ENCODE peak calls at places on chromosome 11, in seven cellular contexts. U is K562, S is GM12878, R is GM12891, Z is SK-N-SH, F is HepG2, J is H1. E is an unnamed sample.

GRCh38 chr11:113506461-113506860 is 31.3 kb upstream of the DRD2 start:
- DNase-seq in U (no peak), S (no peak), R (no peak), Z (no peak), F (no peak), J (no peak), E (no peak)

GRCh38 chr11:19493446-19493845 is 219.2 kb upstream of the NAV2 start:
- DNase-seq in U (no peak), S (no peak), R (no peak), Z (no peak), F (no peak), J (no peak), E (no peak)

GRCh38 chr11:69411257-69411924 is 70.1 kb upstream of the LINC01488 start:
- DNase-seq in U (no peak), S (no peak), R (no peak), Z (no peak), F (no peak), J (no peak), E (no peak)

GRCh38 chr11:133937468-133937867 is 19.3 kb downstream of the IGSF9B start:
- DNase-seq in U (no peak), S (no peak), R (no peak), Z (no peak), F (no peak), J (no peak), E (no peak)

GRCh38 chr11:10456519-10456918 is 1.5 kb downstream of the AMPD3 start:
- DNase-seq in U (peak), S (no peak), R (no peak), Z (no peak), F (no peak), J (no peak), E (no peak)

GRCh38 chr11:31118566-31118965 is 251.0 kb downstream of the DCDC1 start:
- DNase-seq in U (no peak), S (no peak), R (no peak), Z (no peak), F (no peak), J (no peak), E (no peak)

GRCh38 chr11:118790357-118791014 is 478 bp downstream of the DDX6 start:
- DNase-seq in U (no peak), S (peak), R (peak), Z (peak), F (peak), J (peak), E (peak)

GRCh38 chr11:36591433-36591832 is 2.9 kb upstream of the IFTAP start:
- DNase-seq in U (no peak), S (no peak), R (no peak), Z (no peak), F (no peak), J (no peak), E (no peak)

GRCh38 chr11:45583981-45584380 is 81.4 kb downstream of the CHST1 start:
- DNase-seq in U (no peak), S (no peak), R (no peak), Z (no peak), F (no peak), J (no peak), E (no peak)

GRCh38 chr11:44754876-44755552 is 28.3 kb downstream of the TSPAN18 start:
- DNase-seq in U (no peak), S (no peak), R (no peak), Z (peak), F (no peak), J (no peak), E (no peak)

GRCh38 chr11:108958446-108959123 is 293.7 kb downstream of the DDX10 start:
- DNase-seq in U (no peak), S (no peak), R (no peak), Z (peak), F (no peak), J (no peak), E (no peak)

GRCh38 chr11:69253028-69253427 is 40.9 kb upstream of the MYEOV start:
- DNase-seq in U (no peak), S (no peak), R (no peak), Z (no peak), F (no peak), J (no peak), E (no peak)

GRCh38 chr11:117514256-117514655 is 186.6 kb downstream of the CEP164 start:
- DNase-seq in U (no peak), S (no peak), R (no peak), Z (no peak), F (no peak), J (no peak), E (no peak)

GRCh38 chr11:45607995-45608394 is 57.4 kb downstream of the CHST1 start:
- DNase-seq in U (no peak), S (no peak), R (no peak), Z (no peak), F (no peak), J (peak), E (no peak)

GRCh38 chr11:10868375-10868774 is 10.5 kb upstream of the ZBED5 start:
- DNase-seq in U (no peak), S (no peak), R (no peak), Z (no peak), F (no peak), J (no peak), E (no peak)

GRCh38 chr11:26960265-26960664 is 33.6 kb upstream of the FIBIN start:
- DNase-seq in U (no peak), S (no peak), R (no peak), Z (no peak), F (no peak), J (no peak), E (no peak)

GRCh38 chr11:1830500-1831223 is 4.1 kb upstream of the SYT8 start:
- DNase-seq in U (no peak), S (no peak), R (no peak), Z (peak), F (peak), J (no peak), E (peak)

GRCh38 chr11:119701591-119702260 is 27.3 kb downstream of the NECTIN1 start:
- DNase-seq in U (no peak), S (no peak), R (no peak), Z (peak), F (no peak), J (no peak), E (no peak)

GRCh38 chr11:29261831-29262230 is 755.0 kb downstream of the KCNA4 start:
- DNase-seq in U (no peak), S (no peak), R (no peak), Z (no peak), F (no peak), J (no peak), E (no peak)

GRCh38 chr11:848988-849824 is 6.6 kb downstream of the TSPAN4 start:
- DNase-seq in U (no peak), S (no peak), R (no peak), Z (peak), F (no peak), J (peak), E (no peak)

GRCh38 chr11:62540804-62541671 is 5.6 kb downstream of the AHNAK start:
- DNase-seq in U (no peak), S (peak), R (no peak), Z (no peak), F (no peak), J (no peak), E (peak)

GRCh38 chr11:19121646-19122045 is 4.7 kb downstream of the ZDHHC13 start:
- DNase-seq in U (no peak), S (no peak), R (no peak), Z (no peak), F (no peak), J (no peak), E (no peak)

GRCh38 chr11:111978028-111978771 is 41.1 kb downstream of the DIXDC1 start:
- DNase-seq in U (no peak), S (no peak), R (no peak), Z (peak), F (no peak), J (peak), E (no peak)

GRCh38 chr11:63504933-63505586 is 824 bp upstream of the LGALS12 start:
- DNase-seq in U (no peak), S (no peak), R (no peak), Z (no peak), F (no peak), J (no peak), E (no peak)

GRCh38 chr11:73453562-73453961 is 77.4 kb downstream of the RELT start:
- DNase-seq in U (no peak), S (no peak), R (no peak), Z (no peak), F (no peak), J (no peak), E (no peak)

GRCh38 chr11:2768471-2769408 is 68.9 kb upstream of the KCNQ1OT1 start:
- DNase-seq in U (peak), S (no peak), R (no peak), Z (no peak), F (no peak), J (peak), E (no peak)

GRCh38 chr11:116732740-116733385 is 39.9 kb downstream of the BUD13 start:
- DNase-seq in U (peak), S (peak), R (peak), Z (peak), F (peak), J (peak), E (peak)

GRCh38 chr11:67302571-67303131 is 679 bp upstream of the SSH3 start:
- DNase-seq in U (no peak), S (no peak), R (no peak), Z (no peak), F (no peak), J (peak), E (no peak)

GRCh38 chr11:3995307-3995706 is 99.3 kb upstream of the RRM1 start:
- DNase-seq in U (no peak), S (no peak), R (no peak), Z (no peak), F (no peak), J (no peak), E (no peak)

GRCh38 chr11:12282676-12283075 is 94.7 kb upstream of the PARVA start:
- DNase-seq in U (no peak), S (no peak), R (no peak), Z (no peak), F (no peak), J (no peak), E (no peak)

GRCh38 chr11:57643802-57644201 is 5.9 kb downstream of the YPEL4 start:
- DNase-seq in U (no peak), S (no peak), R (no peak), Z (no peak), F (no peak), J (no peak), E (no peak)

GRCh38 chr11:116792144-116792868 is 627 bp upstream of the APOA5 start:
- DNase-seq in U (no peak), S (no peak), R (no peak), Z (no peak), F (peak), J (no peak), E (no peak)

DNA sequence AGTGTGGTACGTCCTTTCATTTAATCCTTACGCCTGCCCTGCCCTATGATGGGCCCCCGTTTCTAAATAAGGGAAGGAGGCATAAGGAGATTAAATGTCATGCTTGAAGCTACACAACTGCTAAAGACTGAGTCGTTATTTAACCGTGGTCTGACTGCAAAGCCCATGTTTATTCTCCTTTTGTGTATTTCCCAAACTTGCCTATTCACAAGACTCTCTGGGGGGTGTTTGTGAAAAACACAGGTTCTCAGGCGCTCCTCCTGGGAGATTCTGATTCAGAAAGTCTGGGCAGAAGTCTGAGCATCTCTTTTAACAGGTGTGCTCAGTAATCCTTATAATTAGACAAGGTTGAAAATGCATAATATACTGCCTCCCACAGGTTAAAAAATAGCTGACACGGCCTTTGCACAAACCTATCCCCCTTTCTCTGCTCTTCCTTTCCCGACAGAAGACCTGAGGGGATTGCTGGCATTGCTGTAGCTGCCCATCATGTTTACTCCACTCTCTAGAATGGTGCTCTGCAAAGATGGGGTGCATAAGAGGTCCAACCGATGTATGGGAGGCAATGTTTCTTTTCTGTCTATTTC is 56.4 kb upstream of the ZBTB44 start:
- DNase-seq in U (no peak), S (no peak), R (peak), Z (no peak), F (no peak), J (no peak), E (no peak)
- TF ChIP-seq TAF1 in U (no peak), S (no peak), R (no peak), Z (no peak), F (no peak), J (no peak), E (no peak)

DNA sequence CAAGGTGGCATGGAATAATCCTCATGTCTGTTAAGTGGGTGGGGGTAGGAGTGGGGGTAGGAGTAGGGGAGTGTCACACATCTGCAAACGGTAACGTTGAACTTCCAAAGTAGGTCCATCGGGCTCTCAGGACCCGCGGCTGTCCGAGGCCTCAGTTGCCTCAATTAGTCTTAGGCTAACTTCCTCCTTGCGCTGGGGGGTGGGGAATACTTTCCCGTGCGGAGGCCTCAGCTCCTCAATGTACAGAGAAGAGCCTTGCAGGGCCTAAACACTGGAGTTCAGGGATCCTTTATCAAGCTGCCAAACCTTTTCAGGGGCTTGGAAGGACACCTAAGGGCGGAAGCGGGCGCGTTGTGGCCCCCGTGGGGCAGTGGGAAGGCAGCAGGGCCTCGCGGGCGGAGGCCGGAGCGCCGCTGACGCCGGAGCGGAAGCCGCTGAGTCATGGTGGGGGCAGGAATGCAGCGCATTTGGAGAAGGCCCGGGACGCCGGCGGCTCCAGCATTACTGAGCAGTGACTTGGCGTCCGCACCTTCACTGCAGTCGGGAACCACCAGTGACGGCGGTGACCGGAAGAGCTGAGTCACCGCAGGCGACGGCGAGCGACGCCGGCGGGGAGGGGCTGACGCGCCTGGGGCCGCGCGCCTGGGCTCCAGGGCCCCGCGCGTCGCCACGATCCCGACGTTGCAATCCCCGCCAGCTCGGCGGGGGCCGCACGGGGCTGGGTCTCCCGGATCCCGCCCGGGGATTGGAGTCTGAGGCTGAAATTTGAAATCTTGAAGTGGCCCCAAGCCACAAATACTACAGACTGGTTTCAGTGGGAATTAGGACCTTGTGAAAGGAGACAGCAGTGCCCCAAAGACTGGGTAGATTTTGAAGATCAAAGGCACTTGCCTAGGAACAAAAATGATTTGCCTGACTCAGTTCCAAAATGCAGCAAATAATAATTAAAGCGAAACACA is 20.2 kb upstream of the IPO7 start:
- DNase-seq in U (peak), S (peak), R (peak), Z (peak), F (peak), J (peak), E (peak)
- TF ChIP-seq TAF1 in U (peak), S (peak), R (peak), Z (peak), F (peak), J (peak), E (peak)

GRCh38 chr11:122375687-122376399 is 259.8 kb upstream of the BLID start:
- DNase-seq in U (no peak), S (peak), R (no peak), Z (no peak), F (no peak), J (no peak), E (no peak)
- TF ChIP-seq TAF1 in U (no peak), S (no peak), R (no peak), Z (no peak), F (no peak), J (no peak), E (no peak)

GRCh38 chr11:35402751-35403454 is 16.5 kb downstream of the SLC1A2 start:
- DNase-seq in U (no peak), S (no peak), R (no peak), Z (no peak), F (no peak), J (no peak), E (no peak)
- TF ChIP-seq TAF1 in U (no peak), S (no peak), R (no peak), Z (no peak), F (no peak), J (no peak), E (no peak)

DNA sequence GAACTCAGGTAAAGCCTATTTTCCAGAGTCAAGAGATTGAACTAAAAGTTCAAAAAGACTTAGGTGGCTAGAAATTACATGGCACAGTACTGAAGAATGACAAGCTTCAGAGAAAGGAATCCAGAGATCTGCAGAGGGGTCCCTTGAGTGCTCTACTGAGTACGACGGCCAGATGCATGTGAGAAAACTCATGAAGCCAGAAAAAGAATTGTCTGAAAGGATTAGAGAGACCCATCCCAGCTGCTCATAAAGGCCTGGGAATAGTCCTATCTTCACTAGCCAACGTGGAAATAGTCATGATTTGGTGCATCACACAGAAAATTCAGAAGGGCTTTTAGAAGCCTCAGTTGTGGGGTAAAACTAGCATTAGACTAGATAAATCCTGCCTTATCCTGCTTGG is 91.3 kb downstream of the SOX6 start:
- DNase-seq in U (no peak), S (no peak), R (no peak), Z (no peak), F (no peak), J (no peak), E (no peak)
- TF ChIP-seq TAF1 in U (no peak), S (no peak), R (no peak), Z (no peak), F (no peak), J (no peak), E (no peak)

DNA sequence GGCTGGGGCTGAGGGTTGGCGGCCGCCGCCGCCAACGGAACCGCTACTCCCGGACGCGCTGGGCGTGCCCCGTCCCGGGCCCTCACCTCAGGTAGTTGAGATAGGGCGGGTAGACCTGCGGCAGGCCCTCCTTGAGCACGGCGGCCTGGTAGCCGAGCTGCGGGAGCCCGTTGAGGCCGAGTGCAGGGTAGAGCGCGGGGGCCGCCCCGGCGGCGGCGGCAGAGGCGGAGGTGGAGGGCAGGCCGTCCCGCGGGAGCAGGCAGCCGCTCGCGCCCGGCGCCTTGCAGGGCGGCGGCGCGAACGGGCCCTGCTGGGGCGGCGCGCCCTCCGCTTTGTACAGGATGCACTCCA is 2.3 kb downstream of the PGR start:
- DNase-seq in U (peak), S (no peak), R (no peak), Z (no peak), F (no peak), J (peak), E (no peak)
- TF ChIP-seq TAF1 in U (peak), S (no peak), R (no peak), Z (no peak), F (no peak), J (no peak), E (no peak)

E was measured in GM12892.